ENCODE peak calls at places on chromosomes 2 and 18, in five cellular contexts. S, N, M, Z and A are unnamed samples.
A peak's percentile ranks its signal among the peaks of the same experiment; 100 is the strongest.

GRCh38 chr18:79545714-79546113 is 133.9 kb upstream of the CTDP1 start:
- DNase-seq in S (no peak), Z (no peak), M (peak; percentile 19), N (no peak), A (peak; percentile 86)

GRCh38 chr2:104420420-104420819 is 433.5 kb upstream of the POU3F3 start:
- DNase-seq in M (no peak), S (no peak), N (no peak), Z (no peak), A (no peak)

GRCh38 chr2:227890495-227891079 is 19.2 kb downstream of the DAW1 start:
- DNase-seq in N (peak; percentile 77), S (no peak), M (no peak), Z (no peak), A (no peak)

GRCh38 chr2:152042636-152043615 is 55.9 kb downstream of the CACNB4 start:
- DNase-seq in Z (no peak), N (no peak), M (no peak), S (no peak), A (no peak)

GRCh38 chr2:216635701-216636541 is 2.7 kb downstream of the IGFBP2 start:
- DNase-seq in N (no peak), S (no peak), Z (no peak), M (peak; percentile 66), A (peak; percentile 79)

GRCh38 chr18:48713302-48713701 is 174.5 kb downstream of the CTIF start:
- DNase-seq in S (no peak), M (peak; percentile 50), N (no peak), Z (no peak), A (no peak)

GRCh38 chr2:33673937-33674336 is 74.8 kb upstream of the FAM98A start:
- DNase-seq in Z (no peak), S (no peak), M (no peak), N (no peak), A (no peak)

GRCh38 chr2:191581003-191581402 is 96.9 kb upstream of the NABP1 start:
- DNase-seq in M (no peak), S (no peak), Z (no peak), N (no peak), A (no peak)

GRCh38 chr2:8115966-8116365 is 565.9 kb upstream of the ID2 start:
- DNase-seq in Z (no peak), M (no peak), S (no peak), N (peak; percentile 65), A (no peak)